ENCODE peak calls at places on chromosomes 6 and 20, in eight cellular contexts. U is left ventricle myocardium inferior, T is B cell, Q is lung, C is A549, K is fibroblast of pulmonary artery, H is dorsolateral prefrontal cortex, W is left lung. Z is an unnamed sample.

GRCh38 chr6:155129744-155130143 is 134.1 kb upstream of the CLDN20 start:
- DNase-seq in U (no peak), T (no peak), Q (no peak), C (no peak), K (no peak), H (no peak), W (no peak), Z (no peak)

GRCh38 chr6:42771741-42772100 is 10.1 kb upstream of the BICRAL start:
- DNase-seq in U (no peak), T (no peak), Q (no peak), C (no peak), K (no peak), H (no peak), W (no peak), Z (no peak)

GRCh38 chr20:37535443-37536132 is 7.9 kb upstream of the BLCAP start:
- DNase-seq in U (no peak), T (no peak), Q (no peak), C (no peak), K (no peak), H (no peak), W (no peak), Z (no peak)

GRCh38 chr6:71676298-71676697 is 210.1 kb upstream of the RIMS1 start:
- DNase-seq in U (no peak), T (no peak), Q (no peak), C (no peak), K (no peak), H (no peak), W (no peak), Z (no peak)

GRCh38 chr6:132812756-132813172 is 1.6 kb upstream of the RPS12 start:
- DNase-seq in U (no peak), T (no peak), Q (no peak), C (no peak), K (no peak), H (no peak), W (no peak), Z (no peak)

GRCh38 chr6:74851598-74851997 is 354.3 kb downstream of the COL12A1 start:
- DNase-seq in U (no peak), T (no peak), Q (no peak), C (no peak), K (peak), H (no peak), W (no peak), Z (no peak)

GRCh38 chr6:151494235-151494950 is 576 bp downstream of the CCDC170 start:
- DNase-seq in U (peak), T (no peak), Q (peak), C (peak), K (no peak), H (peak), W (peak), Z (no peak)

GRCh38 chr6:149863596-149863845 is 638 bp downstream of the LRP11 start:
- DNase-seq in U (no peak), T (no peak), Q (no peak), C (no peak), K (no peak), H (no peak), W (no peak), Z (no peak)

GRCh38 chr20:9955646-9956045 is 79.1 kb upstream of the ANKEF1 start:
- DNase-seq in U (no peak), T (no peak), Q (no peak), C (no peak), K (no peak), H (no peak), W (no peak), Z (no peak)

GRCh38 chr20:59184880-59185447 is 21.3 kb downstream of the ZNF831 start:
- DNase-seq in U (no peak), T (no peak), Q (no peak), C (no peak), K (no peak), H (no peak), W (no peak), Z (no peak)

GRCh38 chr20:31835977-31836852 is 9.2 kb downstream of the FOXS1 start:
- DNase-seq in U (peak), T (no peak), Q (peak), C (peak), K (peak), H (peak), W (peak), Z (peak)

GRCh38 chr6:7761047-7761446 is 35.1 kb downstream of the BMP6 start:
- DNase-seq in U (no peak), T (no peak), Q (no peak), C (no peak), K (peak), H (no peak), W (no peak), Z (no peak)

DNA sequence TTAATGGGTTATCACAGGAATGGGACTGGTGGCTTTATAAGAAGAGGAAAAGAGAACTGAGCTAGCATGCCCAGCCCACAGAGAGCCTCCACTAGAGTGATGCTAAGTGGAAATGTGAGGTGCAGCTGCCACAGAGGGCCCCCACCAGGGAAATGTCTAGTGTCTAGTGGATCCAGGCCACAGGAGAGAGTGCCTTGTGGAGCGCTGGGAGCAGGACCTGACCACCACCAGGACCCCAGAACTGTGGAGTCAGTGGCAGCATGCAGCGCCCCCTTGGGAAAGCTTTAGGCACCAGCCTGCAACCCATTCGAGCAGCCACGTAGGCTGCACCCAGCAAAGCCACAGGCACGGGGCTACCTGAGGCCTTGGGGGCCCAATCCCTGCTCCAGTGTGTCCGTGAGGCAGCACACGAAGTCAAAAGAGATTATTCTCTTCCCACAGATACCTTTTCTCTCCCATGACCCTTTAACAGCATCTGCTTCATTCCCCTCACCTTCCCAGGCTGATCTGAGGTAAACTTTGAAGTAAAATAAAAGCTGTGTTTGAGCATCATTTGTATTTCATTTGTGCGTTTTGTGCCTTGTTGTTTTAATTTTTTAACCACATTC is 4.4 kb downstream of the HLA-E start:
- DNase-seq in U (no peak), T (peak), Q (no peak), C (no peak), K (no peak), H (no peak), W (no peak), Z (no peak)
- TF ChIP-seq CTCF in U (no peak), T (peak), Q (no peak), C (no peak), K (peak), H (no peak), W (no peak), Z (peak)

GRCh38 chr20:56945057-56945456 is 316.0 kb downstream of the TFAP2C start:
- DNase-seq in U (no peak), T (no peak), Q (no peak), C (no peak), K (no peak), H (no peak), W (no peak), Z (no peak)
- TF ChIP-seq CTCF in U (no peak), T (no peak), Q (no peak), C (no peak), K (no peak), H (no peak), W (no peak), Z (no peak)

DNA sequence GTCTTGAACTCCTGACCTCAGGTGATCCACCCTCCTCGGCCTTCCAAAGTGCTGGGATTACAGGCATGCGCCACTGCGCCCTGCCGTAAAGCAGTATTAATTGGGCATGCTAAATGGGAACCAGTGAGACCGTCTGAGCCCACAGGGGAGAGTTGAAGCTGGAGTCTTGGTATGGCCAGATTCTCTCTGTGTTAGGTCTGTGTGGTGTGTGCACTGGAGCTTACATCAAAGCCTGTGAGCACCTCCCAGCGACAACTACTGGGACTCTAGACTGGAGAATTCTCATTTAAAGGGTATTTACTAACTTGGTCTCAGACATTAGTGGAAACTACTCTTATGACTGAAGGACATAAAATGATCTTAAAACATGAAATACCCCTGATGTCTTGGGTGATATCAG is 8.5 kb upstream of the SLC22A2 start:
- DNase-seq in U (no peak), T (no peak), Q (no peak), C (no peak), K (no peak), H (no peak), W (no peak), Z (no peak)
- TF ChIP-seq CTCF in U (no peak), T (no peak), Q (no peak), C (no peak), K (no peak), H (no peak), W (no peak), Z (no peak)

GRCh38 chr6:143594647-143595046 is 83.1 kb upstream of the PHACTR2 start:
- DNase-seq in U (no peak), T (no peak), Q (no peak), C (no peak), K (no peak), H (no peak), W (no peak), Z (no peak)

GRCh38 chr6:143595256-143596036 is 82.3 kb upstream of the PHACTR2 start:
- DNase-seq in U (no peak), T (no peak), Q (no peak), C (no peak), K (no peak), H (no peak), W (no peak), Z (no peak)

GRCh38 chr6:143589162-143589561 is 77.6 kb upstream of the FUCA2 start:
- DNase-seq in U (no peak), T (no peak), Q (no peak), C (no peak), K (no peak), H (no peak), W (no peak), Z (no peak)

GRCh38 chr6:143591441-143591840 is 79.9 kb upstream of the FUCA2 start:
- DNase-seq in U (no peak), T (no peak), Q (no peak), C (no peak), K (no peak), H (no peak), W (no peak), Z (no peak)

DNA sequence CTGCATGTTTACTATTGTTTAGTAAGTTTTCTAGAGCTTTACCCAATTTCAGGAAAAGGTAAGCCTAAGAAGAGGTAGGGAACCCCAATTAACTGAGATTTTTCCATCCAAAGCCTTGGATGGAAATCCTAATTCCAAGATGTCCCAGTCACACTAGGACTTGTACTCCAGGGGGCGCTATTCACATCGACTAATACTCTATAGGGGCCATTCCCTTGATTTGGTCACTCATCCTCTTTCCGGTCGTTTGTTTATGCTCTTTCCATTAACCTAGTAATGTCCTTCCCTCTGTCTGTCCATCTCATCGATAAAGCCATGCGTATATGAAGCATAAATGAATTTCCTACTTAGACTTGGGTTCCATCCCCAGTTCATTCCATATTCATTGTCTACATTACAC is 80.8 kb upstream of the FUCA2 start:
- DNase-seq in U (no peak), T (no peak), Q (no peak), C (peak), K (no peak), H (no peak), W (no peak), Z (no peak)
- TF ChIP-seq CTCF in U (no peak), T (no peak), Q (no peak), C (peak), K (peak), H (no peak), W (peak), Z (no peak)

DNA sequence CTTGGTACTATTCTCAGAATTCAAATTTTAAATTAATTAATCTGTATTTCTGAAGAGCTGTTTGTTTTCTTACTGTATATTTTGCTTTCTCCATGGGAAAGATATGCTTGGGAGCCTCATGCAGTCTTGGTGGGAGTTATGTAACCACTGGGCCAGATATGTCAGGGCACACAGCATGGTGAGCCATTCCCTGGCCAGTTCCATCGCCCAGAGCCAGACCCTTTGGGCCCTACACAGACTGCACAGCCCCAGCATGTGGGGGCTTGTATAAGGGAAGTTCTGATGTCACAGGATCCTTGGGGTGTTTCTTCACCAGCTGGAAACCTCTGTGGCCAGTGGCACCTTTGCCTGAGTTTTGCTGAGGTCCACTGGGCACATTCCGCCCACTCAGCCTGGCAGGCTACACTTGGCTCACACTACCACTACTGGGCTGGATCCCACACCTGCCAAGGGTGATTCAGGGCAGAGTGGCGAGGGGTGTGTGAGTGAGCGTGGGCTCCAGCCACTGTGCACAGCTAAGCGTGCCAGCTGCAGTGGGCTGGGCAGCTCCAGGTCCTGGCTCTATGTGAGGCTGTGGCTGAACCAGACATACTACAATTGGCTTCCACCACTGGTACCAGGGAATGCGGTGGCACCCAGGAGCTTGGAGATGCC is 293.5 kb downstream of the ARHGAP18 start:
- DNase-seq in U (peak), T (no peak), Q (no peak), C (no peak), K (no peak), H (no peak), W (no peak), Z (no peak)
- TF ChIP-seq CTCF in U (no peak), T (no peak), Q (no peak), C (no peak), K (no peak), H (no peak), W (no peak), Z (no peak)

GRCh38 chr20:50981714-50982048 is 23.1 kb downstream of the MOCS3 start:
- DNase-seq in U (no peak), T (no peak), Q (no peak), C (no peak), K (no peak), H (no peak), W (no peak), Z (no peak)
- TF ChIP-seq CTCF in U (no peak), T (peak), Q (no peak), C (peak), K (no peak), H (peak), W (no peak), Z (no peak)

GRCh38 chr6:136889271-136890193 is 32.6 kb upstream of the SLC35D3 start:
- DNase-seq in U (no peak), T (no peak), Q (no peak), C (no peak), K (no peak), H (no peak), W (no peak), Z (no peak)

GRCh38 chr6:136890194-136890558 is 31.9 kb upstream of the SLC35D3 start:
- DNase-seq in U (no peak), T (no peak), Q (no peak), C (no peak), K (no peak), H (no peak), W (no peak), Z (no peak)

GRCh38 chr6:136893187-136893586 is 28.9 kb upstream of the SLC35D3 start:
- DNase-seq in U (no peak), T (no peak), Q (no peak), C (no peak), K (no peak), H (no peak), W (no peak), Z (no peak)

GRCh38 chr6:136887899-136888298 is 34.2 kb upstream of the SLC35D3 start:
- DNase-seq in U (no peak), T (no peak), Q (no peak), C (no peak), K (no peak), H (no peak), W (no peak), Z (no peak)

GRCh38 chr6:136890986-136891385 is 31.1 kb upstream of the SLC35D3 start:
- DNase-seq in U (no peak), T (no peak), Q (no peak), C (no peak), K (no peak), H (no peak), W (no peak), Z (no peak)
- TF ChIP-seq CTCF in U (no peak), T (no peak), Q (no peak), C (no peak), K (no peak), H (no peak), W (no peak), Z (no peak)

GRCh38 chr20:45405566-45406259 is 2.4 kb upstream of the DBNDD2 start:
- DNase-seq in U (peak), T (peak), Q (no peak), C (no peak), K (no peak), H (no peak), W (peak), Z (peak)
- TF ChIP-seq CTCF in U (no peak), T (no peak), Q (no peak), C (no peak), K (no peak), H (no peak), W (no peak), Z (no peak)

GRCh38 chr6:93017626-93018025 is 401.7 kb downstream of the EPHA7 start:
- DNase-seq in U (no peak), T (no peak), Q (no peak), C (no peak), K (no peak), H (no peak), W (no peak), Z (no peak)
- TF ChIP-seq CTCF in U (no peak), T (peak), Q (no peak), C (no peak), K (no peak), H (no peak), W (no peak), Z (no peak)